ENCODE peak calls at places on chromosomes 11 and 22, in six cellular contexts. A is CD4-positive, alpha-beta T cell; W is A549; H is AG09309; Z is fibroblast of pulmonary artery; L is epithelial cell of esophagus. K is an unnamed sample.

GRCh38 chr11:79100093-79100704 is 340.6 kb downstream of the TENM4 start:
- DNase-seq in A (no peak), W (peak), H (no peak), Z (peak), L (peak), K (peak)

GRCh38 chr11:118434123-118434552 is 2.2 kb upstream of the KMT2A start:
- DNase-seq in A (no peak), W (no peak), H (no peak), Z (peak), L (peak), K (no peak)

GRCh38 chr11:35343033-35343598 is 76.2 kb downstream of the SLC1A2 start:
- DNase-seq in A (no peak), W (no peak), H (no peak), Z (no peak), L (no peak), K (peak)

GRCh38 chr11:47296045-47296444 is 26.1 kb downstream of the MADD start:
- DNase-seq in A (no peak), W (no peak), H (no peak), Z (no peak), L (peak), K (no peak)

GRCh38 chr22:26903030-26903856 is 245.9 kb downstream of the MIAT start:
- DNase-seq in A (no peak), W (no peak), H (no peak), Z (no peak), L (no peak), K (no peak)

GRCh38 chr11:70751142-70751734 is 352.9 kb downstream of the CTTN start:
- DNase-seq in A (no peak), W (no peak), H (no peak), Z (no peak), L (no peak), K (no peak)

GRCh38 chr22:27438271-27438980 is 363.1 kb downstream of the MN1 start:
- DNase-seq in A (no peak), W (no peak), H (no peak), Z (no peak), L (peak), K (no peak)

GRCh38 chr11:82927264-82927880 is 25.8 kb downstream of the DDIAS start:
- DNase-seq in A (no peak), W (peak), H (peak), Z (peak), L (peak), K (peak)

GRCh38 chr22:43110927-43111623 is 525 bp downstream of the BIK start:
- DNase-seq in A (peak), W (no peak), H (no peak), Z (no peak), L (peak), K (peak)

GRCh38 chr11:16897460-16898061 is 116.7 kb downstream of the PLEKHA7 start:
- DNase-seq in A (no peak), W (no peak), H (no peak), Z (no peak), L (no peak), K (no peak)

GRCh38 chr11:70142171-70142875 is 60.8 kb upstream of the FADD start:
- DNase-seq in A (no peak), W (peak), H (no peak), Z (no peak), L (peak), K (no peak)

GRCh38 chr11:4748435-4748834 is 21.3 kb downstream of the OR51F1 start:
- DNase-seq in A (no peak), W (no peak), H (no peak), Z (peak), L (peak), K (no peak)

GRCh38 chr22:29707471-29707870 is 12.3 kb upstream of the CABP7 start:
- DNase-seq in A (no peak), W (no peak), H (no peak), Z (no peak), L (no peak), K (no peak)

GRCh38 chr11:118996926-118997626 is 862 bp upstream of the CENATAC start:
- DNase-seq in A (peak), W (peak), H (no peak), Z (peak), L (peak), K (peak)

GRCh38 chr11:46047520-46047919 is 73.7 kb downstream of the PHF21A start:
- DNase-seq in A (no peak), W (no peak), H (no peak), Z (peak), L (peak), K (no peak)

GRCh38 chr11:87421422-87421821 is 383.7 kb downstream of the TMEM135 start:
- DNase-seq in A (no peak), W (peak), H (peak), Z (peak), L (peak), K (peak)

GRCh38 chr11:111324277-111324720 is 26.0 kb downstream of the POU2AF3 start:
- DNase-seq in A (no peak), W (no peak), H (no peak), Z (peak), L (no peak), K (no peak)

GRCh38 chr22:44862981-44863860 is 110.8 kb downstream of the ARHGAP8 start:
- DNase-seq in A (no peak), W (no peak), H (no peak), Z (no peak), L (no peak), K (no peak)

DNA sequence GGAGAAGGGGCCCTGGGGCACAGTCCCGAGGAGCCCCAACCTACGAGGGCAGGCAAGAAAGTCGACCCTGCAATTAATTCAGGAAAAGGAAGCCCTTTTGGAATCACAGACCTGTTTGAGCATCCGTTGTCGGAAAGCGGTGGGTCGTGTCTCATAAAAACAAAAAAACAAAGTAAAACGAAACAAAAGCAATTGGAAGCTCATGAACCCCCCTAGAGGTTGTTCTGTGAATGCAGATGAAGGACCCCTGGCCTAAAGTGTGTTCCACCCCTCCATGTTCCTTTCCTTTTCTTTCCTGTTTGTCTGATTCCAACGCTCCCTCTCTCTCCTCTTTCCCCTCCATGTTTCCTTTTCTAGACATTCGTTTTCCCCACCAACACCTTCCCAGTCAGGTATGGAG is 203.7 kb downstream of the GRIK4 start:
- DNase-seq in A (no peak), W (peak), H (no peak), Z (peak), L (no peak), K (peak)
- TF ChIP-seq CTCF in A (no peak), W (peak), H (peak), Z (peak), L (no peak), K (peak)

GRCh38 chr22:19957445-19957844 is 15.8 kb upstream of the TXNRD2 start:
- DNase-seq in A (no peak), W (no peak), H (no peak), Z (no peak), L (no peak), K (no peak)
- TF ChIP-seq CTCF in A (no peak), W (no peak), H (no peak), Z (no peak), L (no peak), K (no peak)

DNA sequence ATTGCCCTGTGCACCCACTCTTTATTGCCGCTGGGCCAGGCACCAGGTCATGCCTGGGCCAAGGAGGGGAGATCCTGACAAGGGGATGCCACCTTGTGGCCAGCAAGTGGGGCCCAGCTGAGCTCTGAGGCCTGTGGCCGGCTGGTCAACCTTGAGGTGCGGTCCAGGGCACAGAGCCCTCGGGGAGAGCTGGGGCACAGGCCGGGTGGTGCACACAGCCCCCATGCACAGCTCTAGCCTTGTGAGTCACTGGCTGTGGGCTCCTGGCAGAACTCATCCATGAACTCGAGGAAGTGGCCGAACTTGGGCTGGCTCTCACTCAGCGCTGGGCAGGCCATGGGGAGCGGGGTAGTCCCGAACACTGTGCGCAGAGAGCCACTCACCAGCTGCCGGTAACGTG is 94.3 kb downstream of the RNF169 start:
- DNase-seq in A (no peak), W (no peak), H (no peak), Z (no peak), L (no peak), K (no peak)
- TF ChIP-seq CTCF in A (no peak), W (no peak), H (peak), Z (no peak), L (no peak), K (peak)

GRCh38 chr11:132028380-132029240 is 658.2 kb downstream of the NTM start:
- DNase-seq in A (no peak), W (no peak), H (no peak), Z (peak), L (peak), K (no peak)
- TF ChIP-seq CTCF in A (no peak), W (no peak), H (peak), Z (peak), L (peak), K (no peak)

DNA sequence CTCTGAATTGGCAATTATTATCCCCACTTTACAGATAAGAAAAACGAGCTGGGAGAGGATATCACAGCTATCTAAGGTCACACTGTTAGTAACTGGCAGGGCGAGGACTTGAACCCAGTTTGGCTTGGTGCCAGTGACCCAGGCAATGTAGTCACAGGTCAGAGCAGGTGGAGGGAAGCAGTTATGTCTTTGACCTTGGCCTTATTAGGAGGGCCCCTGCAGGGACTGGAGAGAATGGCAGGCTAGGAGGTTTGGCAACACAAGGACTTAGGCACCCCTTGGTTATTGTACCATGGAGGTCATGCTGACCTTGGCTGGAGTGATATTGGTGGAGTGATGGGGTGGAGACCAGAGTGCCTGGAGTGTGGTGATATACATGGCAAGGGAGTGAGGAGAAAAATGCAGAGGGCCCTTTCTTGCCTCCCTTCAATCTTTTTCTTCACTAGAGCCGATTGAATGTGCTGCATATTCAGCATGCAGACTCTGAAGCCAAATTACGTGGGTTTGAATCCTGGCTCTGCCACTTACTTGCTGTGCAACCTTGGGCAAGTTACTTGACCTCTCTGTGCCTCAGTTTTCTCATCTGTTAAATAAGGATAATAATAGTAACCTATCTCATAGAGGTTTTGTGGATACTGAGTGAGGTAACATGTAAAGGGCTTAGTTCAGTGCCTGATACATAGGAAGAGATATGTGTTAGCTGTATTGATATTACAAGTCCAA is 92.7 kb upstream of the TBCEL start:
- DNase-seq in A (no peak), W (no peak), H (no peak), Z (no peak), L (no peak), K (no peak)
- TF ChIP-seq CTCF in A (no peak), W (no peak), H (no peak), Z (no peak), L (peak), K (peak)